ENCODE peak calls at places on chromosomes 1 and 21, in four cellular contexts. Q is IMR-90, V is H9, J is H1. Y is an unnamed sample. For H3K79me1 and H3K4me1, the result is how much of the 10 kb centered on the place peaks cover.

GRCh38 chr1:209612646-209613350 is 29.3 kb downstream of the CAMK1G start:
- DNase-seq in V (no peak), Q (no peak), J (no peak), Y (no peak)

GRCh38 chr21:38669186-38669585 is 136.5 kb upstream of the ETS2 start:
- DNase-seq in Q (peak), J (no peak), V (peak), Y (peak)

GRCh38 chr1:240967070-240967724 is 355.2 kb upstream of the GREM2 start:
- DNase-seq in Q (peak), J (no peak), V (no peak), Y (peak)

GRCh38 chr1:60765204-60765603 is 317.2 kb upstream of the NFIA start:
- DNase-seq in Q (no peak), V (peak), J (no peak), Y (peak)

GRCh38 chr1:225866061-225866844 is 15.9 kb downstream of the TMEM63A start:
- DNase-seq in J (no peak), V (no peak), Q (peak), Y (no peak)

GRCh38 chr1:184982002-184982954 is 8.0 kb upstream of the NIBAN1 start:
- DNase-seq in Q (peak), V (peak), J (peak), Y (peak)

GRCh38 chr1:235397733-235398132 is 30.5 kb downstream of the TBCE start:
- DNase-seq in J (no peak), V (no peak), Q (peak), Y (no peak)

GRCh38 chr1:93681095-93681548 is 515 bp downstream of the BCAR3 start:
- DNase-seq in J (peak), Q (peak), V (no peak), Y (no peak)

GRCh38 chr1:163844393-163844948 is 522.7 kb downstream of the NUF2 start:
- DNase-seq in Q (peak), J (no peak), V (no peak), Y (no peak)

GRCh38 chr1:45334308-45335245 is 5.4 kb upstream of the TOE1 start:
- DNase-seq in J (no peak), Q (peak), V (peak), Y (peak)

GRCh38 chr1:38667626-38668025 is 191.9 kb downstream of the RRAGC start:
- DNase-seq in Q (no peak), J (no peak), V (peak), Y (no peak)

GRCh38 chr1:154567386-154568164 is at the start of gene CHRNB2:
- DNase-seq in Q (no peak), J (peak), V (peak), Y (peak)

GRCh38 chr1:179007233-179007632 is 18.5 kb upstream of the FAM20B start:
- DNase-seq in V (no peak), Q (no peak), J (no peak), Y (no peak)

GRCh38 chr1:4483031-4483625 is 171.3 kb upstream of the AJAP1 start:
- DNase-seq in V (no peak), J (no peak), Q (no peak), Y (no peak)

GRCh38 chr1:221527886-221528634 is 213.8 kb downstream of the DUSP10 start:
- DNase-seq in Q (no peak), J (no peak), V (no peak), Y (no peak)

GRCh38 chr1:218711021-218711420 is 365.9 kb downstream of the TGFB2 start:
- DNase-seq in J (no peak), Q (peak), V (no peak), Y (no peak)
- H4K5ac ChIP-seq in J (no peak), Q (peak), V (no peak), Y (no peak)

GRCh38 chr1:248852548-248852947 is 6.3 kb downstream of the ZNF692 start:
- DNase-seq in J (no peak), V (no peak), Q (no peak), Y (no peak)
- H3K79me1 ChIP-seq in J (under half), V (under half), Q (under half), Y (under half)

DNA sequence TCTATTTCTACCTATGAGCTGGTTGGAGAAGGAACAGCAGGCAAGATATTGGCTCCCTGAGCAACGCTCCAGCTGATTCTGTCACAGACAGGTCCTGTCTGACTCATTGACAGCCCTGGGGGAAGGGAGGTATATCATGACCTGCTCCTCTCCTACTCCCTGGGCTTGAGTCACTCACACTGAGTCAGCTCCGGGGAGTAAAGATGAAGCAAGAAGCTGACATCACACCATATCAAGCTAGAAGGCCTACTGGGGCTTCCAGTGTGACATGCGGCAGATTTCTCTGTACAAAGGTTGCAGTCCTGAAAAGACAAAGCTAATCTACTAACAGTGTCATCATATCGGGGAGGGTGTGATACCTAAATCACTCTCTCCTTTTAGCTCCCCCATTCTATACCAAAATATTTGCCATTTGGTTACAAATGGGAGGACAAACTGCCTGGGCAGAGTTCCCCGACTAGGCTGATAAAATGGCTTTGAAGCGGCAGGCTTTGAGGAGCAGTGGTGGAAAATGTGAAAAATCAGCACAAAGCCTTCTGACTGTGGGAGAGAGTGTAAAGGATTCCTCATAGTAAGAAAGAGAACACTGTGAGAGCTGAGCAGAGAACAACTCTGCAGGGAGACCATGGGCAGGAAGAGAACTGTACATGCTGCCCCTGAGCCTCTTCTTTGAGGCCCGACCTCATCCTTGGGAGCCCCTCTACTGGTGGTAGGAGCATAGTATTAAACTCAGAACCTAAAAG is 15.5 kb downstream of the PI4KB start:
- DNase-seq in Q (peak), J (no peak), V (no peak), Y (peak)
- H3K4me1 ChIP-seq in Q (under half), J (under half), V (under half), Y (under half)

DNA sequence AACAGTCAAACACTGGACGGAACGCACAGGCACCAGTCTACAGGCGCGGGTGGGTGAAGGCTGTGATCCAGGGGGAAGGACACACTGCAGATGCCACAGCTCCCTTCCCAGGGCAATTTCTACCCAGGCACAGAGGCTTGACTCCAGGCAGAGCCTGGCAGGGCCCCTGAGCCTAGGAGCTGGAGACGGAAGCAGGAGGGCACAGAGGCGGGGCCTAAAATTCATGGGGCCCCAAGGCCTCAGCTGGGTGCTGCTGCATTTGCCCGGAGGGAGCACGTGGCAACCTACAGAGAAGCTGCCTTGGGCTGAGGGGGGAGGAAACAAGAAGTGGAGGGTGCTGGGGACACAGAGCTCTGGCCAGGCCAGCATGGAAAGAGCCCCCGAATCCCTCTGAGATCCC is 41.2 kb downstream of the UBE2G2 start:
- DNase-seq in V (peak), Q (no peak), J (no peak), Y (no peak)
- H4K5ac ChIP-seq in V (no peak), Q (no peak), J (no peak), Y (no peak)

DNA sequence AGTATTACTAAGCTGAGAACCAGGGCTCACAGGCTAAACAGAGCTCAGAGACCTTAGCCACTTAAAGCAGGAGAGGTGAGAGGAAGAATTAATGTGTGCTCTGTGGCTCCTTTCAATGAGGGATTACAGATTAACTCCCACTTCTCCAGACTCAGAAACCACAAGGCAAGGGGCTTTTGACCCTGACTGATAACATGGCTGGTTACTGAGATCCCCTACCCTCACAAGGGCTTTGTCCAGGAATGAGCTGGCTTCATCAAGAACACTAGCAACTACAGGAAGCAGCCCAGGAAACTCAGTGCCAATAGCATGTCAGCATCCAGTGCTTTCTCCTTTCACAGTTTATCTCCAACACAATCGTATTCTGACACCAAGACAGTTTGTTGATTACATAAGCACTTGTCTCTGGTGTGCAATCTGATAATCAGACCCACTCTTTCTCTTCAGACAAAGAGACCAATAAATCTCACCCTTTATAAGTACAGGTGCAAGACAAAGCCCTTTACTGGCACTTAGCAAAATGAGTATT is 38.8 kb downstream of the ERI3 start:
- DNase-seq in Q (no peak), J (no peak), V (no peak), Y (peak)
- H3K79me1 ChIP-seq in Q (under half), J (under half), V (under half), Y (under half)

GRCh38 chr1:26726784-26727183 is 31.0 kb downstream of the ARID1A start:
- DNase-seq in Q (no peak), V (no peak), J (no peak), Y (no peak)

GRCh38 chr1:26724118-26724517 is 28.3 kb downstream of the ARID1A start:
- DNase-seq in Q (no peak), J (no peak), V (no peak), Y (no peak)

GRCh38 chr1:26721669-26722355 is 26.0 kb downstream of the ARID1A start:
- DNase-seq in J (no peak), V (no peak), Q (no peak), Y (no peak)

GRCh38 chr1:26723013-26723991 is 27.5 kb downstream of the ARID1A start:
- DNase-seq in J (peak), Q (peak), V (peak), Y (peak)

GRCh38 chr1:26724938-26725337 is 29.1 kb downstream of the ARID1A start:
- DNase-seq in Q (no peak), J (no peak), V (peak), Y (peak)
- H3K4me1 ChIP-seq in Q (under half), J (under half), V (under half), Y (under half)

DNA sequence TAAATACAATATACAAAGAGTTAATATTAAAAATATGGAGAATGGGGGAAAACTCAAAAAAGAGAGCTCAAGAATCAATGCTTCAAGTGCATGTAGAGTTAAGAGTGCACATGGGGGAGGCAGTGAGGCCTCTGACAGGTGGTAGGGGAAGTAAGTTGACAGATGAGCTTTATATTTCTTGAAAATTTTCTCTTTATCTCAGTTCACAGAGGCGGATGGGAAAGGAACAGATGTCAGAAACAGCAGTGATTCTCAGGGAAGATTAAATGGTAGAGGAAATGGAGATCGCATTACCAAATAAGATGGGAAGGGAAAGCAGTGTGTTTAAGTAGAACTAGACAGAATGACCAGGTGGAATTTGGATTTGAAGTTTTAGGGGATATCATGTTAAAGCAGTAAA is 200.1 kb upstream of the C1orf105 start:
- DNase-seq in Q (no peak), V (no peak), J (no peak), Y (no peak)
- H4K5ac ChIP-seq in Q (no peak), V (no peak), J (no peak), Y (no peak)

DNA sequence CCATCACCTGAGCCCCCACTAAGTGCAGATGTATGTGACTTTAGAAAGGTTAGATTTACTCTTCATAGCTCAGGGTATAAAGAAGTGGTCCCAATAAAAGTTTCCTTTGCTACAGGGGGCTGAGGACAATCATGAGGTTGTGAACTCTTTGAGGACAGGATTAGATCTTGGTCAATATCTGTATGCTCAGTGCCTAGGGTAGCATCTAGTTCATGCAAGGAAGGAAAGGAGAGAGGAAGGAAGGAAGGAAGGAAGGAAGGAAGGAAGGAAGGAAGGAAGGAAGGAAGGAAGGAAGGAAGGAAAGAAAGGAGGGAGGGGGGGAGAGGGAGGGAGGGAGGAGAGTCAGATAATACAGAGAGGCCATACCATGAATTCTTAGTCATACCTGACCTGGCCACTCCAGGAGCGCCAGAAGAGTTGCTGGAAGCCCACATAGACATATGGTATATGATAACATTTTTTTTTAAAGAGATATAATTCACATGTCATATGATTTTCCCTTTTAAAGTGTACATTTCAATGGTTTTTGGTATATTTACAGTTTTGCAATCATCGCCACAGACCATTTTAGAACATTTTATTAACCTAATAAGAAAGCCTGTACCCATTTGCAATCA is 9.7 kb upstream of the CSRP1 start:
- DNase-seq in V (no peak), Q (no peak), J (no peak), Y (no peak)
- H3K79me1 ChIP-seq in V (under half), Q (under half), J (under half), Y (under half)

DNA sequence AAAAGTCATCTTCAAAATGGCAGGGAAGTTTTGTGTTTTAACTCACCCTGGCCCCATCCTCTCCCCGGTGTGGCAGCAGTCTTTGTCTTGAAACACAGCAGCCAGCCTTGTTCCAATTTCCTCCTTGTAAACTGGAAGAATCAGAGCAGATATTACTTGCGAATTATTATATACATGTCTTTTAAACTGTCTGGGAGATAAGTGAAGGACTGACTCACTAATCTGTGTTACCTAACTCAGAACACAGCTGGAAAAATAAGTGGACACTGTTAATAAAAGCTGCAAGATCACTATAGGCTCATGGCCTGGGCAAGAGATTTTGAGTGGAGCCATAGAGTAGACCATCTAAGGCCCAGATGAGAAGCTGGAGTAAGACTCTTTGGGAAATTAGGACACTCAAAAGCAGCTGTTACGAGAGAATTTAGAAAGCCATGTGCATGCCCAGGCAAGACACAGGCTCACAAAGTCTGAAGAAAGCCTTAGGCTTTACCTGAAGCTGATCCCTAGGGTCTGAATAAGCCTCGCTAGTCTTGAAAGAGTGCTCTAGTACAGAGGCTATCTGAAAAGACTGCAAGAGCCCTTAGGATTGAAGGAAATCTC is 233.0 kb upstream of the RAB4A start:
- DNase-seq in Q (peak), J (no peak), V (no peak), Y (no peak)
- H3K4me1 ChIP-seq in Q (under half), J (under half), V (under half), Y (under half)

Y was measured in mesendoderm.